ENCODE peak calls at places on chromosomes 11 and 22, in nine cellular contexts. O is tibial nerve, J is prostate gland, X is endothelial cell of umbilical vein, C is IMR-90, G is heart left ventricle, I is A549, B is lower leg skin, L is suprapubic skin. K is an unnamed sample.

GRCh38 chr11:122097419-122098001 is 18.5 kb downstream of the BLID start:
- DNase-seq in O (peak; percentile 27), J (peak; percentile 10), X (no peak), C (peak; percentile 47), G (no peak), I (no peak), B (no peak), L (no peak), K (no peak)

GRCh38 chr11:34706709-34707461 is 86.0 kb downstream of the EHF start:
- DNase-seq in O (no peak), J (no peak), X (no peak), C (no peak), G (no peak), I (no peak), B (no peak), L (no peak), K (no peak)

GRCh38 chr22:32020117-32020516 is 22.9 kb upstream of the SLC5A1 start:
- DNase-seq in O (no peak), J (no peak), X (peak; percentile 16), C (peak; percentile 81), G (no peak), I (peak; percentile 22), B (no peak), L (no peak), K (no peak)

GRCh38 chr11:762421-763072 is 14.7 kb downstream of the GATD1 start:
- DNase-seq in O (no peak), J (no peak), X (no peak), C (peak; percentile 74), G (no peak), I (peak; percentile 71), B (peak; percentile 87), L (no peak), K (no peak)

GRCh38 chr22:50074551-50075042 is 10.6 kb downstream of the MLC1 start:
- DNase-seq in O (no peak), J (no peak), X (no peak), C (no peak), G (no peak), I (no peak), B (no peak), L (no peak), K (no peak)

GRCh38 chr11:65423516-65424199 is 1.1 kb downstream of the NEAT1 start:
- DNase-seq in O (peak; percentile 29), J (no peak), X (peak; percentile 28), C (peak; percentile 32), G (peak; percentile 60), I (peak; percentile 57), B (peak; percentile 85), L (peak; percentile 80), K (peak; percentile 16)

GRCh38 chr11:64744544-64745218 is 739 bp upstream of the RASGRP2 start:
- DNase-seq in O (no peak), J (no peak), X (no peak), C (no peak), G (no peak), I (no peak), B (no peak), L (no peak), K (no peak)

GRCh38 chr11:41536001-41536568 is 76.6 kb upstream of the LRRC4C start:
- DNase-seq in O (no peak), J (no peak), X (no peak), C (no peak), G (no peak), I (no peak), B (no peak), L (no peak), K (no peak)

GRCh38 chr11:119505861-119506260 is 82.9 kb upstream of the THY1 start:
- DNase-seq in O (no peak), J (no peak), X (no peak), C (peak; percentile 13), G (no peak), I (no peak), B (no peak), L (no peak), K (no peak)

DNA sequence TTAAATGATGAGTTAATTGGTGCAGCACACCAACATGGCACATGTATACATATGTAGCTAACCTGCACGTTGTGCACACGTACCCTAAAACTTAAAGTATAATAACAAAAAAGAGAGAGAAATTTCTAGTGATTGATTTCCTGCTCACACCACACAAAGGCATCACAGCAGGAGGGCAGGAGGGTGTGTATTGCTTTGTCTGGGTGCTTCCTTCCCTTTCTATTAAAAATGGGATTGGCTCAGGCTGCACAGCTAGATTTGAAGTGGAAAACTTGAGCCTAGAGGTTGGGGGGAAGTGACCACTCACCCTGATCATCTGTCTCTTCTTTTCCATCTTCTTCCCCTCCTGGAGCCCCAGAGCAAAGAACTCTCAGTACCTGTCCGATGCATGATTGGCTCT is 944 bp upstream of the SCGB1D2 start:
- DNase-seq in O (no peak), J (no peak), X (no peak), C (no peak), G (no peak), I (no peak), B (no peak), L (no peak), K (no peak)
- H3K4me3 ChIP-seq in O (no peak overlapping the region), J (no peak overlapping the region), X (no peak overlapping the region), C (no peak overlapping the region), G (no peak overlapping the region), I (no peak overlapping the region), B (no peak overlapping the region), L (no peak overlapping the region), K (no peak overlapping the region)

DNA sequence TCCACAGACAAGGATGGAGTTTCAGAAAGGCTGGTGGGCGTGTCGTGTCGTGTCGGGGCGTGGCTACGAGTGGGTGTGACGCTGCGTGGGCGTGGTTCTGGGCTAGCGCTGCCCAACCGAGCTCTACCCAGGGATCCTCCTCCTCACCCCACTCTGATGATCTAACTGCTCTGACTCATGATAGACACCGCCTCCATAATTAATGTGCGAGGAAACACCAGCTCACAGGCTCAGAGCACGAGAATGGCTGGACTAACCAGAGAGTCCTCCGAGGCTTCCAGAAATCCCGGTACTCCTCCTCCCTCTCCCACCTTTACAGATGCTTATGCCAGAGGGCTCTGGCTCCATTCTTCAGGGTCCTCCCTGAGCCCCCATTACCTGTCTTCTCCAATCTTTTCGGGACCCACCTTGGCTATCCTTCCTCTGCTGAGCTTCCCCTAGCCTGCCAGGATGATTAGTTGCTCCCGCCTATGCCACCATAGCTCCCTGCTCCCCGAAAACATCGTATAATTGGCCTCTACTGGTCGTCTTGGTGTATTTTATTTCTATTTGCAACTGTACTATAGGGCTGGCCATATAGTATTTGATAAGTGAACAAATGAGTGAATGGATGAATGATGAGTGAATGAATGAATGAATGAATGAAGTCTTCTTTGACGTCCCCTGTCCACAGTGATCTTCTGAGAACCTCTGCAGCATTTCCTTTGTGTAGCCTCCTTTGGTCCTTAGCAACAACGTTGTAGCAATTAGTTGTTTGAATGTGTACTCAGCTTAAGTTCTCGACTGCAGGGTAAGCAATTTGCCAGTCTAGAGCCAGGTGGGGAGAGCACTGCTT is 21.7 kb downstream of the TMPRSS13 start:
- DNase-seq in O (peak; percentile 84), J (peak; percentile 51), X (peak; percentile 94), C (peak; percentile 81), G (peak; percentile 91), I (peak; percentile 83), B (peak; percentile 95), L (peak; percentile 89), K (peak; percentile 93)
- TF ChIP-seq POLR2A in O (no peak), J (peak; percentile 17), X (no peak), C (no peak), G (no peak), I (no peak), B (no peak), L (no peak), K (no peak)

DNA sequence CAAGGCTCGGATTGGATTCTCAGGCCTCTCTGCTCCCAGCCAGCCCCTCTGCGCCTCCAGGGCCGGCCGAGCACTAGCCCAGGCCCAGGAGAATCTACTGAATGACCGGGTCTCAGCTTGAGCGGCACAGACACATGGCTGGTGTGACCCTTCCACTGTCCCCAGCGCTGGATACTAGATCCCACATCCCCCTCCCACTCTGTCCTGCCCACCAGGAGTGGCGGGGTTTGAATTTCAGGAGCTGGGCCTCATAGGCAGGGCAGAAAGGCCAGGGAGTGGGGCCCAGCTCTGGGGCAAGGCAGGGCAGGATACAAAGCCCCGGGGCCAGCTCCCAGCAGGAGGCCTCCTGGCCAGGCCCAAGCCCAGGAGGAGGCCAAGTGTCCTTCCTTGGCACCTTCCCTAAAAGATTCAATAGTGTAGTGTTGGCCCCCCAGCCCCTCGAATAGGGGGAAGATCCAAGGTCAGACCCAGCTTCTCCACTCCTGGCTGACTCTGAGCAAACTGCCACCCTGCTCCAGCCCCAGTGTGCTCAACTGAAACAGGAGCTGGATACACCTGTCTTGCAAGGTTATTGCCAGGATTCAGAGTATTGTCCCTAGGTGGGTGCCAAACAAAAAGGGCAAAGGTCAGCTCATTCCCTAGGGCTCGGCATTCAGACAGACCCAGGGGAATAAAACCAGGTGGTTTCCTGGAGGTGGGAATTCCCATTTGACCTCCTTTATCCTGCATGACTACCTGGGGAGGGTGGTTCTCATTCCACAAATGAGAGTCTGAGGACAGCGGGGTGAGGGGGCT is 22.5 kb upstream of the TCF20 start:
- DNase-seq in O (no peak), J (no peak), X (no peak), C (no peak), G (no peak), I (no peak), B (no peak), L (no peak), K (no peak)
- TF ChIP-seq CTCF in O (no peak), J (no peak), X (no peak), C (no peak), G (no peak), I (no peak), B (no peak), L (no peak), K (no peak)

GRCh38 chr11:59174664-59175033 is 2.7 kb downstream of the DTX4 start:
- DNase-seq in O (no peak), J (no peak), X (no peak), C (peak; percentile 70), G (no peak), I (peak; percentile 24), B (no peak), L (no peak), K (no peak)
- H3K4me3 ChIP-seq in O (peak overlapping the region; percentile 78), J (no peak overlapping the region), X (no peak overlapping the region), C (no peak overlapping the region), G (no peak overlapping the region), I (no peak overlapping the region), B (no peak overlapping the region), L (no peak overlapping the region), K (no peak overlapping the region)

DNA sequence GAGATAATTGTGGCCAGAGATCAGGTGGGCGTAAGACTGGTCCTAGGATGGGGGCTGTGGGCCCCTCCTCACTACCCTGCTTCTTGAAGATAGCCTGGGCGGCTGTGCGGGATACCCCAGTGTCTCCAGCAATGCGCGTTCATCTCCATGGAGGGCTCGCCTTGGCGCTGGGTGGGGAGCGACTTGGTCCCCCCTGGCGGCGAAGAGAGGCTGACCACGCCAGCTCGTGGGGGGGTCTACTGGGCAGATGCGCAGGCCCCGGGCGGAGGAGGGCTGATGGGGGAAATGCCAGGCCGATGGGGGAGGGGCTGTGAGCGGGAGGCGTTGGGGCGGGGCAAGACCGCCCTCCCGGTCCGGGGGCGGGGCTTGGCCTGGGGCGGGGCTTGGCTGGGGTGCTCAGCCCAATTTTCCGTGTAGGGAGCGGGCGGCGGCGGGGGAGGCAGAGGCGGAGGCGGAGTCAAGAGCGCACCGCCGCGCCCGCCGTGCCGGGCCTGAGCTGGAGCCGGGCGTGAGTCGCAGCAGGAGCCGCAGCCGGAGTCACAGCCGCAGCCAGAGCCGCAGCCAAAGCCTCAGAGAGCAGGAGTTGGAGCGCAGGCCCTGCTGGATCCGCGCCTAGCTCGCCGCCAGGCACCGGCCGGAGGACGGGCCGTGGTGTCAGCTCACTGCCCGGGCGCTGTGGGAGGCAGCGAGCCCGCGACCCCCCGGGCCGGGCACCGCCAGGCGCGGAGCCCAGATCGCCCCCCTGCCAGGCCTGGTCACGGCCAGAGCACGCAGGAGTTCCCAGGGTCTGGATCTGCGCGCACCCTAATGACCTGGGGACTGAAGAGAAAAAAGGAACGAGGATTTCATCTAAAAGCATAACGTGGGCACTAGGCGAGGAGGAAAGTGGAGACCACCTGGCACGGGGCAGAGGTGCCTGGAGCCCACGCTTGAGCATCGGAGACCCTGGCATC is at the start of gene SLC35E4:
- DNase-seq in O (peak; percentile 96), J (peak; percentile 93), X (peak; percentile 88), C (peak; percentile 86), G (peak; percentile 98), I (peak; percentile 86), B (peak; percentile 99), L (peak; percentile 97), K (peak; percentile 95)
- TF ChIP-seq POLR2A in O (peak; percentile 68), J (peak; percentile 81), X (peak; percentile 90), C (peak; percentile 51), G (peak; percentile 2), I (peak; percentile 70), B (no peak), L (peak; percentile 48), K (no peak)